ENCODE peak calls at places on chromosomes 16 and 17, in six cellular contexts. A is endothelial cell of umbilical vein, C is breast epithelium, X is stomach, U is GM23338, E is prostate gland. M is an unnamed sample. For H3K4me1, the result is how much of the 10 kb centered on the place peaks cover.

GRCh38 chr17:31467502-31468256 is 76.2 kb downstream of the RAB11FIP4 start:
- DNase-seq in E (no peak), A (peak), X (peak), U (peak), C (peak), M (no peak)

GRCh38 chr16:65372171-65372570 is 250.3 kb upstream of the CDH11 start:
- DNase-seq in A (no peak), X (no peak), E (no peak), C (no peak), U (no peak), M (no peak)

GRCh38 chr16:72210571-72210970 is 38.6 kb upstream of the PMFBP1 start:
- DNase-seq in U (no peak), C (no peak), E (no peak), A (no peak), X (no peak), M (no peak)

GRCh38 chr16:11034481-11034931 is 90.1 kb downstream of the CLEC16A start:
- DNase-seq in U (no peak), A (no peak), C (no peak), E (no peak), X (no peak), M (no peak)

GRCh38 chr16:19458722-19459379 is 41.2 kb downstream of the TMC5 start:
- DNase-seq in X (no peak), A (no peak), E (no peak), U (peak), C (no peak), M (peak)

GRCh38 chr16:24738895-24739294 is 9.4 kb downstream of the TNRC6A start:
- DNase-seq in C (no peak), E (no peak), A (no peak), X (no peak), U (no peak), M (no peak)

GRCh38 chr17:18038149-18038850 is 668 bp downstream of the ATPAF2 start:
- DNase-seq in A (peak), C (no peak), E (no peak), U (no peak), X (no peak), M (no peak)

GRCh38 chr17:7634384-7634783 is 4.4 kb downstream of the SHBG start:
- DNase-seq in C (no peak), X (no peak), U (peak), A (peak), E (no peak), M (no peak)

GRCh38 chr17:39110435-39111136 is 40.9 kb downstream of the PLXDC1 start:
- DNase-seq in E (no peak), U (peak), A (no peak), X (peak), C (no peak), M (peak)

GRCh38 chr17:28940142-28940541 is 11.2 kb downstream of the PHF12 start:
- DNase-seq in U (no peak), A (no peak), C (no peak), X (no peak), E (no peak), M (no peak)

GRCh38 chr17:44219636-44220210 is at the start of gene UBTF:
- DNase-seq in X (peak), A (peak), U (peak), C (peak), E (peak), M (peak)

GRCh38 chr17:2749058-2749783 is at the start of gene CCDC92B:
- DNase-seq in X (no peak), U (peak), E (no peak), A (no peak), C (no peak), M (peak)

GRCh38 chr16:927406-927805 is 43.4 kb downstream of the LMF1 start:
- DNase-seq in U (no peak), A (no peak), C (no peak), X (no peak), E (no peak), M (no peak)

GRCh38 chr17:78753316-78754250 is 28.5 kb downstream of the CYTH1 start:
- DNase-seq in U (no peak), X (no peak), A (no peak), E (no peak), C (no peak), M (no peak)

GRCh38 chr17:61072648-61073047 is 327.0 kb upstream of the TBX2 start:
- DNase-seq in A (no peak), X (no peak), E (no peak), U (peak), C (no peak), M (no peak)

GRCh38 chr16:56357765-56358322 is 67.5 kb downstream of the AMFR start:
- DNase-seq in A (no peak), E (no peak), U (peak), C (no peak), X (peak), M (no peak)

GRCh38 chr16:53636978-53637377 is 66.7 kb downstream of the RPGRIP1L start:
- DNase-seq in C (no peak), U (no peak), A (no peak), E (no peak), X (no peak), M (no peak)

GRCh38 chr16:12548270-12548983 is 255.3 kb downstream of the CPPED1 start:
- DNase-seq in X (no peak), E (no peak), A (no peak), U (no peak), C (no peak), M (no peak)

GRCh38 chr16:12545792-12546342 is 257.8 kb downstream of the CPPED1 start:
- DNase-seq in E (no peak), C (no peak), A (no peak), X (no peak), U (no peak), M (no peak)

GRCh38 chr16:12545292-12545610 is 258.4 kb downstream of the CPPED1 start:
- DNase-seq in X (no peak), E (no peak), A (no peak), C (no peak), U (no peak), M (no peak)

GRCh38 chr16:12546918-12547607 is 256.6 kb downstream of the CPPED1 start:
- DNase-seq in E (no peak), A (peak), C (no peak), X (no peak), U (no peak), M (no peak)

GRCh38 chr16:12547608-12547922 is 256.1 kb downstream of the CPPED1 start:
- DNase-seq in E (no peak), U (no peak), A (no peak), C (no peak), X (no peak), M (no peak)
- H3K4me1 ChIP-seq in E (under half), U (under half), A (under half), C (under half), X (under half), M (under half)

GRCh38 chr16:83389751-83390150 is 418.0 kb upstream of the HSBP1 start:
- DNase-seq in U (no peak), X (no peak), A (no peak), E (no peak), C (no peak), M (no peak)

GRCh38 chr16:83392743-83393142 is 415.0 kb upstream of the HSBP1 start:
- DNase-seq in X (no peak), U (no peak), A (no peak), E (no peak), C (no peak), M (no peak)

GRCh38 chr16:83390759-83391158 is 417.0 kb upstream of the HSBP1 start:
- DNase-seq in U (no peak), X (no peak), E (no peak), A (no peak), C (no peak), M (no peak)

GRCh38 chr16:83397601-83398000 is 410.2 kb upstream of the HSBP1 start:
- DNase-seq in X (no peak), E (peak), C (no peak), U (no peak), A (no peak), M (no peak)

GRCh38 chr16:83393196-83393981 is 414.4 kb upstream of the HSBP1 start:
- DNase-seq in X (no peak), C (no peak), E (peak), A (no peak), U (peak), M (no peak)
- TF ChIP-seq POLR2AphosphoS5 in X (no peak), C (no peak), E (no peak), A (no peak), U (no peak), M (no peak)

GRCh38 chr16:3971706-3972105 is 91.2 kb upstream of the CREBBP start:
- DNase-seq in C (no peak), A (no peak), U (no peak), E (no peak), X (no peak), M (no peak)
- H3K4me3 ChIP-seq in C (no peak), A (no peak), U (no peak), E (no peak), X (no peak), M (no peak)

GRCh38 chr16:87855852-87856715 is 13.2 kb downstream of the SLC7A5 start:
- DNase-seq in C (peak), X (peak), A (no peak), U (no peak), E (peak), M (peak)
- H3K4me1 ChIP-seq in C (under half), X (half or more), A (under half), U (under half), E (under half), M (under half)

DNA sequence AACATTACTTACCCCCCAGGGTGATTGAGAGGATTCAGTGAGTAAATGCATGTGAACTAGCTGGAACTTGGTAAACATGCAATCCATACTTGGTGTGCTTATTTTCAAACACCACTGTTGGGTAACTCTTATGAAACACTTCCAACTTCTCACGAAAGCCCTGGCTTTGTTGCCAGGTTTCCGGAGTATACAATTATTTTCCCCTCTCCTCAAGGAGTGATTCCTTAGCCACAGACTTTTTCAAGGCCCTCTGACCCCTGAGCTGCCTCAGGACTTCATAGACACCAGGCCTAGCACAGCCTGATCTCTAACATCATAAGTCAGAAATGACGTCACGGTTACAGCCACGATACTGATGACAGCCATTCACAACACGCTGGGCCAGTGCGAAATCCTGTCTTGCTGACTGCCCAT is 27.6 kb downstream of the HSD17B2 start:
- DNase-seq in C (no peak), E (no peak), A (no peak), X (no peak), U (no peak), M (peak)
- TF ChIP-seq POLR2AphosphoS5 in C (no peak), E (no peak), A (no peak), X (no peak), U (no peak), M (peak)

GRCh38 chr16:84511180-84511800 is 6.8 kb upstream of the MEAK7 start:
- DNase-seq in A (peak), C (peak), E (peak), X (peak), U (peak), M (peak)
- H3K4me3 ChIP-seq in A (no peak), C (no peak), E (no peak), X (no peak), U (peak), M (no peak)

GRCh38 chr17:45404870-45405249 is 27.8 kb downstream of the ARHGAP27 start:
- DNase-seq in E (no peak), A (no peak), X (no peak), C (no peak), U (peak), M (peak)

GRCh38 chr17:45408611-45409421 is 23.9 kb downstream of the ARHGAP27 start:
- DNase-seq in U (no peak), C (no peak), X (no peak), E (no peak), A (no peak), M (no peak)

GRCh38 chr17:45405250-45406086 is 27.2 kb downstream of the ARHGAP27 start:
- DNase-seq in U (peak), C (no peak), X (no peak), A (no peak), E (no peak), M (no peak)

GRCh38 chr17:45403906-45404490 is 28.7 kb downstream of the ARHGAP27 start:
- DNase-seq in U (no peak), X (no peak), E (no peak), C (no peak), A (no peak), M (no peak)

DNA sequence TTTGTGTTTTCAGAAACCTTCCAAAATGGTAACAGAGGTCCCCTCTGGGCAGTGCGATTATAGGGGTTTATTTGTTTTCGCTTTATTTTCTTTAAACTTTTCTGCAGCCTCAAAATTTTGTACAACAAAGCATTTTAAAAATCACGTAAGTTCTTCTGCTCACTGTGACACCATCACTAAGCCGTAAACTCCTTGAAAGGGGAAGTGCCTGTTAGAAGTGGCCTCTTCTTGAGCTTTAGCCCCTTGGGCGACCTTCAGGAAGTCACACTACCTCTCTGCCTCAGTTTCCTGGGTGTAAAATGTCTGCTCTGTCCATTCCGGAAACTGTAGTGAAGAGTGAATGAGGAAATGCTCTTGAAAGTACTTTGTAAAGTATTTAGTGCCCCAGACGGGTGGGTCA is 26.6 kb downstream of the ARHGAP27 start:
- DNase-seq in X (no peak), C (no peak), E (no peak), A (no peak), U (no peak), M (no peak)
- H3K4me1 ChIP-seq in X (under half), C (under half), E (under half), A (under half), U (under half), M (under half)

DNA sequence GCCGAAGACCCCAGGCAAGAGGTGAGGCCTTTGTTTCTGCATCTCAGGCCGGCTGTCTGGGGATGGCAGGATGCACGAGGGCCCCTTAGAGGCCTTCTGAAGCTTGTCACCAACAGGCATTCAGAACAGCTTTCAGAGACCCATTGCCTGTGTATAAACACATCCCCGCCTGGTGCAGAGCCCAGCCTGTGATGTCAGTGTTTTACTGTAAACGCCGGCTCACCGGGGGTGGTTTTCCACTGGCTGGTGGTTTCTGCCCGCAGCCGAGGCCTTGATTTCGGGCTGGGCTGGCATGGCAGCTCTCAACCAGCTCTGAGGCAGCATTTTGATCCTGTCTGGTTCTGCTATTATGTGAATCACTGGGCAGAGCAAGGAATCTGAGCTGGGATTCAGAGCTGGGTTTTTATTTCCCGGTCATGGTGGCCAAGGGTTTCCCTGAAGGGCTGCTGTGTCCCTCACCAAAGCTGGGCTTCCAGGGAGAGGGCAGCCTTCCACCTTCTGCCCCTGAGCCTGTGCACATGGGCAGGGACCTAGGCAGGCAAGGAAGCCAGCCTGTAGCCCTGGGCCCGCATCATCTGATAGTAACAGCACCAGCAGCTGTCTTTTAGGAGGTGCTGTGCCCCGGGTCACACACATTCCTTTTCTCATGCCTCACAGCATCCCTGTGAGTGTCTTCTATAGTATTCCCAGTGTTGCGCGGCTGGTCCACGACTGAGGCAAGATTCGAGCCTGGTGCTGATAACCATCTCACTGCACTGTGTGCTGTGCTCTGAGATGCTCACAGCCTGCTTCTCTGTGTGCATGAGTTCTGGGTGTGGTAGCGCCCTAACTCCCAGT is 85.4 kb upstream of the PLCG2 start:
- DNase-seq in U (no peak), C (no peak), E (no peak), X (no peak), A (no peak), M (no peak)
- TF ChIP-seq POLR2AphosphoS5 in U (no peak), C (no peak), E (no peak), X (peak), A (no peak), M (no peak)